ENCODE peak calls at places on chromosomes 4 and X, in eight cellular contexts. One of them, this sample, is unnamed.

GRCh38 chr4:48483777-48484493 is 792 bp downstream of the SLC10A4 start:
- DNase-seq in HFFc6: no peak
- DNase-seq in AG10803: no peak
- DNase-seq in lower lobe of right lung: peak
- DNase-seq in natural killer cell: no peak
- DNase-seq in nephron progenitor cell: peak
- DNase-seq in activated CD8-positive, alpha-beta T cell treated with anti-CD3 and anti-CD28 coated beads for 36 hours: no peak
- DNase-seq in endothelial cell of umbilical vein: no peak
- DNase-seq in this sample: no peak

GRCh38 chr4:162952232-162952631 is 214.5 kb downstream of the NAF1 start:
- DNase-seq in HFFc6: no peak
- DNase-seq in activated CD8-positive, alpha-beta T cell treated with anti-CD3 and anti-CD28 coated beads for 36 hours: no peak
- DNase-seq in endothelial cell of umbilical vein: no peak
- DNase-seq in AG10803: no peak
- DNase-seq in natural killer cell: no peak
- DNase-seq in lower lobe of right lung: no peak
- DNase-seq in nephron progenitor cell: no peak
- DNase-seq in this sample: no peak

GRCh38 chr4:183823394-183823793 is 81.7 kb upstream of the STOX2 start:
- DNase-seq in nephron progenitor cell: no peak
- DNase-seq in natural killer cell: no peak
- DNase-seq in HFFc6: peak
- DNase-seq in activated CD8-positive, alpha-beta T cell treated with anti-CD3 and anti-CD28 coated beads for 36 hours: no peak
- DNase-seq in endothelial cell of umbilical vein: no peak
- DNase-seq in lower lobe of right lung: no peak
- DNase-seq in AG10803: peak
- DNase-seq in this sample: no peak

GRCh38 chrX:153305941-153306464 is 15.6 kb downstream of the PNMA6F start:
- DNase-seq in lower lobe of right lung: no peak
- DNase-seq in nephron progenitor cell: no peak
- DNase-seq in endothelial cell of umbilical vein: no peak
- DNase-seq in AG10803: peak
- DNase-seq in HFFc6: no peak
- DNase-seq in natural killer cell: no peak
- DNase-seq in activated CD8-positive, alpha-beta T cell treated with anti-CD3 and anti-CD28 coated beads for 36 hours: no peak
- DNase-seq in this sample: no peak

GRCh38 chr4:185504098-185505047 is 30.9 kb downstream of the PDLIM3 start:
- DNase-seq in nephron progenitor cell: peak
- DNase-seq in AG10803: no peak
- DNase-seq in activated CD8-positive, alpha-beta T cell treated with anti-CD3 and anti-CD28 coated beads for 36 hours: no peak
- DNase-seq in HFFc6: peak
- DNase-seq in lower lobe of right lung: peak
- DNase-seq in endothelial cell of umbilical vein: no peak
- DNase-seq in natural killer cell: no peak
- DNase-seq in this sample: no peak

GRCh38 chr4:110175634-110176033 is 22.8 kb downstream of the ELOVL6 start:
- DNase-seq in lower lobe of right lung: no peak
- DNase-seq in AG10803: no peak
- DNase-seq in HFFc6: peak
- DNase-seq in activated CD8-positive, alpha-beta T cell treated with anti-CD3 and anti-CD28 coated beads for 36 hours: no peak
- DNase-seq in endothelial cell of umbilical vein: no peak
- DNase-seq in nephron progenitor cell: no peak
- DNase-seq in natural killer cell: no peak
- DNase-seq in this sample: no peak

GRCh38 chr4:55330241-55330640 is 15.8 kb upstream of the SRD5A3 start:
- DNase-seq in lower lobe of right lung: no peak
- DNase-seq in natural killer cell: no peak
- DNase-seq in AG10803: no peak
- DNase-seq in nephron progenitor cell: no peak
- DNase-seq in activated CD8-positive, alpha-beta T cell treated with anti-CD3 and anti-CD28 coated beads for 36 hours: no peak
- DNase-seq in HFFc6: no peak
- DNase-seq in endothelial cell of umbilical vein: peak
- DNase-seq in this sample: no peak

GRCh38 chr4:154294951-154295350 is 196.6 kb downstream of the DCHS2 start:
- DNase-seq in HFFc6: no peak
- DNase-seq in AG10803: no peak
- DNase-seq in endothelial cell of umbilical vein: no peak
- DNase-seq in natural killer cell: no peak
- DNase-seq in lower lobe of right lung: no peak
- DNase-seq in nephron progenitor cell: no peak
- DNase-seq in activated CD8-positive, alpha-beta T cell treated with anti-CD3 and anti-CD28 coated beads for 36 hours: no peak
- DNase-seq in this sample: no peak

GRCh38 chr4:114398386-114398785 is 200.2 kb upstream of the UGT8 start:
- DNase-seq in activated CD8-positive, alpha-beta T cell treated with anti-CD3 and anti-CD28 coated beads for 36 hours: no peak
- DNase-seq in natural killer cell: no peak
- DNase-seq in nephron progenitor cell: no peak
- DNase-seq in AG10803: no peak
- DNase-seq in lower lobe of right lung: no peak
- DNase-seq in HFFc6: no peak
- DNase-seq in endothelial cell of umbilical vein: no peak
- DNase-seq in this sample: no peak

GRCh38 chr4:38092701-38093100 is 132.5 kb downstream of the PTTG2 start:
- DNase-seq in lower lobe of right lung: no peak
- DNase-seq in HFFc6: peak
- DNase-seq in activated CD8-positive, alpha-beta T cell treated with anti-CD3 and anti-CD28 coated beads for 36 hours: no peak
- DNase-seq in nephron progenitor cell: no peak
- DNase-seq in endothelial cell of umbilical vein: no peak
- DNase-seq in natural killer cell: no peak
- DNase-seq in AG10803: peak
- DNase-seq in this sample: no peak

GRCh38 chr4:70452946-70453345 is 19.1 kb upstream of the MUC7 start:
- DNase-seq in AG10803: no peak
- DNase-seq in nephron progenitor cell: no peak
- DNase-seq in HFFc6: no peak
- DNase-seq in lower lobe of right lung: no peak
- DNase-seq in activated CD8-positive, alpha-beta T cell treated with anti-CD3 and anti-CD28 coated beads for 36 hours: no peak
- DNase-seq in natural killer cell: no peak
- DNase-seq in endothelial cell of umbilical vein: no peak
- DNase-seq in this sample: no peak

GRCh38 chr4:37586194-37586593 is 100.0 kb downstream of the RELL1 start:
- DNase-seq in lower lobe of right lung: no peak
- DNase-seq in endothelial cell of umbilical vein: no peak
- DNase-seq in natural killer cell: no peak
- DNase-seq in nephron progenitor cell: no peak
- DNase-seq in AG10803: no peak
- DNase-seq in activated CD8-positive, alpha-beta T cell treated with anti-CD3 and anti-CD28 coated beads for 36 hours: no peak
- DNase-seq in HFFc6: no peak
- DNase-seq in this sample: no peak

GRCh38 chr4:86302242-86302641 is 57.6 kb downstream of the MAPK10 start:
- DNase-seq in HFFc6: no peak
- DNase-seq in activated CD8-positive, alpha-beta T cell treated with anti-CD3 and anti-CD28 coated beads for 36 hours: no peak
- DNase-seq in AG10803: peak
- DNase-seq in lower lobe of right lung: no peak
- DNase-seq in endothelial cell of umbilical vein: peak
- DNase-seq in nephron progenitor cell: peak
- DNase-seq in natural killer cell: no peak
- DNase-seq in this sample: no peak

GRCh38 chrX:13511557-13512330 is 57.7 kb upstream of the EGFL6 start:
- DNase-seq in activated CD8-positive, alpha-beta T cell treated with anti-CD3 and anti-CD28 coated beads for 36 hours: no peak
- DNase-seq in AG10803: peak
- DNase-seq in endothelial cell of umbilical vein: no peak
- DNase-seq in HFFc6: no peak
- DNase-seq in natural killer cell: no peak
- DNase-seq in nephron progenitor cell: no peak
- DNase-seq in lower lobe of right lung: no peak
- DNase-seq in this sample: no peak

GRCh38 chr4:8290701-8290970 is 21.1 kb downstream of the HTRA3 start:
- DNase-seq in nephron progenitor cell: no peak
- DNase-seq in AG10803: no peak
- DNase-seq in endothelial cell of umbilical vein: no peak
- DNase-seq in activated CD8-positive, alpha-beta T cell treated with anti-CD3 and anti-CD28 coated beads for 36 hours: no peak
- DNase-seq in natural killer cell: no peak
- DNase-seq in lower lobe of right lung: peak
- DNase-seq in HFFc6: no peak
- DNase-seq in this sample: no peak

GRCh38 chrX:76428243-76429130 is 977 bp downstream of the MAGEE1 start:
- DNase-seq in nephron progenitor cell: peak
- DNase-seq in endothelial cell of umbilical vein: no peak
- DNase-seq in lower lobe of right lung: peak
- DNase-seq in activated CD8-positive, alpha-beta T cell treated with anti-CD3 and anti-CD28 coated beads for 36 hours: peak
- DNase-seq in natural killer cell: peak
- DNase-seq in HFFc6: no peak
- DNase-seq in AG10803: no peak
- DNase-seq in this sample: peak

GRCh38 chrX:76439188-76439587 is 11.7 kb downstream of the MAGEE1 start:
- DNase-seq in AG10803: no peak
- DNase-seq in nephron progenitor cell: no peak
- DNase-seq in lower lobe of right lung: no peak
- DNase-seq in HFFc6: no peak
- DNase-seq in natural killer cell: no peak
- DNase-seq in activated CD8-positive, alpha-beta T cell treated with anti-CD3 and anti-CD28 coated beads for 36 hours: no peak
- DNase-seq in endothelial cell of umbilical vein: no peak
- DNase-seq in this sample: no peak

GRCh38 chrX:76434103-76434741 is 6.7 kb downstream of the MAGEE1 start:
- DNase-seq in AG10803: no peak
- DNase-seq in nephron progenitor cell: no peak
- DNase-seq in endothelial cell of umbilical vein: no peak
- DNase-seq in activated CD8-positive, alpha-beta T cell treated with anti-CD3 and anti-CD28 coated beads for 36 hours: no peak
- DNase-seq in natural killer cell: no peak
- DNase-seq in lower lobe of right lung: no peak
- DNase-seq in HFFc6: no peak
- DNase-seq in this sample: no peak

GRCh38 chrX:76427560-76428242 is at the start of gene MAGEE1:
- DNase-seq in HFFc6: peak
- DNase-seq in endothelial cell of umbilical vein: peak
- DNase-seq in lower lobe of right lung: peak
- DNase-seq in activated CD8-positive, alpha-beta T cell treated with anti-CD3 and anti-CD28 coated beads for 36 hours: peak
- DNase-seq in natural killer cell: peak
- DNase-seq in AG10803: peak
- DNase-seq in nephron progenitor cell: peak
- DNase-seq in this sample: peak

DNA sequence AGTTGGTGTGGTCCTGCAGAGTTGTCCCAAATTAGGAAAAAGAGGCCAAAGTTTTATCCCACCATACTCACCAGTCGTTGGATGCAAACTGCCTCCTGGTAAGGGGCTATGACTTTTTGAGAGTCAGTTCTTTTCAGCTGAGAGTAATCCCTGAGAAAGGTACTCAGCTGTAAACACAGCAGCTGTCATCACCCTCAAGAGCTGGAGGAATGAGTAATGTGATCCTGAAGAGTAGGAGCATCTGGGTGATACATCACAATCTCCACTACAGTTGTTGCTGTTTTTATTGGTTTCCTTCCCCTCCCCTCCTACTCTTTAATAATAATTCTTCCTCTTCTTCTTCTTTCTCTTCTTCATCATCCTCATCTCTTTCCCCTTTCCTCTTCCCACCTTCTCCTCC is 5.7 kb downstream of the MAGEE1 start:
- DNase-seq in AG10803: no peak
- DNase-seq in activated CD8-positive, alpha-beta T cell treated with anti-CD3 and anti-CD28 coated beads for 36 hours: no peak
- DNase-seq in HFFc6: no peak
- DNase-seq in nephron progenitor cell: no peak
- DNase-seq in endothelial cell of umbilical vein: no peak
- DNase-seq in lower lobe of right lung: no peak
- DNase-seq in natural killer cell: no peak
- DNase-seq in this sample: no peak
- TF ChIP-seq CTCF in AG10803: no peak
- TF ChIP-seq CTCF in activated CD8-positive, alpha-beta T cell treated with anti-CD3 and anti-CD28 coated beads for 36 hours: no peak
- TF ChIP-seq CTCF in HFFc6: no peak
- TF ChIP-seq CTCF in nephron progenitor cell: no peak
- TF ChIP-seq CTCF in endothelial cell of umbilical vein: no peak
- TF ChIP-seq CTCF in lower lobe of right lung: no peak
- TF ChIP-seq CTCF in natural killer cell: no peak
- TF ChIP-seq CTCF in this sample: no peak

GRCh38 chr4:111755571-111755970 is 389.7 kb upstream of the FAM241A start:
- DNase-seq in nephron progenitor cell: no peak
- DNase-seq in lower lobe of right lung: peak
- DNase-seq in endothelial cell of umbilical vein: no peak
- DNase-seq in AG10803: no peak
- DNase-seq in HFFc6: no peak
- DNase-seq in natural killer cell: no peak
- DNase-seq in activated CD8-positive, alpha-beta T cell treated with anti-CD3 and anti-CD28 coated beads for 36 hours: no peak
- DNase-seq in this sample: no peak
- TF ChIP-seq CTCF in nephron progenitor cell: no peak
- TF ChIP-seq CTCF in lower lobe of right lung: no peak
- TF ChIP-seq CTCF in endothelial cell of umbilical vein: no peak
- TF ChIP-seq CTCF in AG10803: no peak
- TF ChIP-seq CTCF in HFFc6: no peak
- TF ChIP-seq CTCF in natural killer cell: no peak
- TF ChIP-seq CTCF in activated CD8-positive, alpha-beta T cell treated with anti-CD3 and anti-CD28 coated beads for 36 hours: no peak
- TF ChIP-seq CTCF in this sample: no peak

GRCh38 chrX:52270453-52271116 is 85.9 kb downstream of the MAGED4 start:
- DNase-seq in lower lobe of right lung: no peak
- DNase-seq in nephron progenitor cell: no peak
- DNase-seq in natural killer cell: no peak
- DNase-seq in HFFc6: no peak
- DNase-seq in AG10803: no peak
- DNase-seq in activated CD8-positive, alpha-beta T cell treated with anti-CD3 and anti-CD28 coated beads for 36 hours: no peak
- DNase-seq in endothelial cell of umbilical vein: no peak
- DNase-seq in this sample: no peak

GRCh38 chrX:52265713-52266112 is 81.0 kb downstream of the MAGED4 start:
- DNase-seq in AG10803: no peak
- DNase-seq in endothelial cell of umbilical vein: no peak
- DNase-seq in lower lobe of right lung: no peak
- DNase-seq in HFFc6: no peak
- DNase-seq in nephron progenitor cell: no peak
- DNase-seq in activated CD8-positive, alpha-beta T cell treated with anti-CD3 and anti-CD28 coated beads for 36 hours: no peak
- DNase-seq in natural killer cell: no peak
- DNase-seq in this sample: no peak

GRCh38 chrX:52271212-52271611 is 86.5 kb downstream of the MAGED4 start:
- DNase-seq in nephron progenitor cell: peak
- DNase-seq in lower lobe of right lung: no peak
- DNase-seq in endothelial cell of umbilical vein: no peak
- DNase-seq in activated CD8-positive, alpha-beta T cell treated with anti-CD3 and anti-CD28 coated beads for 36 hours: peak
- DNase-seq in natural killer cell: no peak
- DNase-seq in HFFc6: no peak
- DNase-seq in AG10803: peak
- DNase-seq in this sample: no peak
- TF ChIP-seq CTCF in nephron progenitor cell: peak
- TF ChIP-seq CTCF in lower lobe of right lung: peak
- TF ChIP-seq CTCF in endothelial cell of umbilical vein: no peak
- TF ChIP-seq CTCF in activated CD8-positive, alpha-beta T cell treated with anti-CD3 and anti-CD28 coated beads for 36 hours: no peak
- TF ChIP-seq CTCF in natural killer cell: no peak
- TF ChIP-seq CTCF in HFFc6: peak
- TF ChIP-seq CTCF in AG10803: peak
- TF ChIP-seq CTCF in this sample: peak

GRCh38 chrX:24513416-24513815 is 48.3 kb downstream of the PDK3 start:
- DNase-seq in activated CD8-positive, alpha-beta T cell treated with anti-CD3 and anti-CD28 coated beads for 36 hours: peak
- DNase-seq in natural killer cell: no peak
- DNase-seq in nephron progenitor cell: no peak
- DNase-seq in endothelial cell of umbilical vein: no peak
- DNase-seq in AG10803: no peak
- DNase-seq in lower lobe of right lung: no peak
- DNase-seq in HFFc6: no peak
- DNase-seq in this sample: peak

GRCh38 chrX:24520472-24520871 is 55.4 kb downstream of the PDK3 start:
- DNase-seq in natural killer cell: no peak
- DNase-seq in lower lobe of right lung: no peak
- DNase-seq in nephron progenitor cell: no peak
- DNase-seq in endothelial cell of umbilical vein: no peak
- DNase-seq in AG10803: no peak
- DNase-seq in HFFc6: no peak
- DNase-seq in activated CD8-positive, alpha-beta T cell treated with anti-CD3 and anti-CD28 coated beads for 36 hours: no peak
- DNase-seq in this sample: no peak

DNA sequence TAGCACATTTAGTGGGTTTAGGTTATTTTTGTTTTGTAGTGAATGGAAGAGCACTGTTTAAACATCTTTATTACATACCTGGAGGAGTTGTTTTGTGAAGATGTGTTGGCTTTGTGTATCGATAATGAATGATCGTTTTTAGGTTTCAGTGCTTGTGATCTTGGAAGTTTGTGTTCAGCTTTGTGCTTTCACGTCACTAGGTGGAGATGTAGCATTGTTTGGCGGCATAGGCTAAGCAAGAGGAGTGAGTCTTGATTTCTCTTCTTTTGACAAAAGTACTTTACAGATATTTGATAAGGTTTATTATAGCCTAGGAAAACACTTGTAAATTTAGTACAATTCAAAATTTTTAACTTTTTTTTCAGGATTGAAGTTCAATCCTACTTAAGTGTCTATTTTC is 50.4 kb downstream of the PDK3 start:
- DNase-seq in activated CD8-positive, alpha-beta T cell treated with anti-CD3 and anti-CD28 coated beads for 36 hours: no peak
- DNase-seq in AG10803: no peak
- DNase-seq in HFFc6: no peak
- DNase-seq in natural killer cell: no peak
- DNase-seq in lower lobe of right lung: no peak
- DNase-seq in endothelial cell of umbilical vein: peak
- DNase-seq in nephron progenitor cell: no peak
- DNase-seq in this sample: no peak
- TF ChIP-seq CTCF in activated CD8-positive, alpha-beta T cell treated with anti-CD3 and anti-CD28 coated beads for 36 hours: no peak
- TF ChIP-seq CTCF in AG10803: no peak
- TF ChIP-seq CTCF in HFFc6: peak
- TF ChIP-seq CTCF in natural killer cell: no peak
- TF ChIP-seq CTCF in lower lobe of right lung: peak
- TF ChIP-seq CTCF in endothelial cell of umbilical vein: no peak
- TF ChIP-seq CTCF in nephron progenitor cell: peak
- TF ChIP-seq CTCF in this sample: no peak

This sample was measured in GM10248.